ENCODE peak calls at places on chromosomes 16 and 17, in six cellular contexts. One of them, this sample, is unnamed.

GRCh38 chr16:2692251-2692947 is 10.1 kb downstream of the KCTD5 start:
- DNase-seq in A549: no peak
- DNase-seq in PC-3: no peak
- DNase-seq in body of pancreas: no peak
- DNase-seq in psoas muscle: peak; percentile 79
- DNase-seq in uterus: no peak
- DNase-seq in this sample: no peak

GRCh38 chr17:73872816-73873215 is 228.6 kb upstream of the SDK2 start:
- DNase-seq in uterus: no peak
- DNase-seq in psoas muscle: no peak
- DNase-seq in A549: no peak
- DNase-seq in body of pancreas: no peak
- DNase-seq in PC-3: no peak
- DNase-seq in this sample: no peak

GRCh38 chr16:20874088-20874581 is 26.0 kb downstream of the DCUN1D3 start:
- DNase-seq in uterus: no peak
- DNase-seq in PC-3: no peak
- DNase-seq in psoas muscle: no peak
- DNase-seq in body of pancreas: no peak
- DNase-seq in A549: no peak
- DNase-seq in this sample: no peak

GRCh38 chr16:17335826-17336492 is 134.8 kb downstream of the XYLT1 start:
- DNase-seq in A549: no peak
- DNase-seq in psoas muscle: no peak
- DNase-seq in body of pancreas: no peak
- DNase-seq in PC-3: no peak
- DNase-seq in uterus: peak; percentile 68
- DNase-seq in this sample: no peak

GRCh38 chr17:62767997-62768396 is 40.1 kb downstream of the MARCHF10 start:
- DNase-seq in PC-3: no peak
- DNase-seq in A549: no peak
- DNase-seq in uterus: no peak
- DNase-seq in body of pancreas: no peak
- DNase-seq in psoas muscle: no peak
- DNase-seq in this sample: no peak

GRCh38 chr17:7137182-7137943 is 22.7 kb upstream of the ASGR2 start:
- DNase-seq in uterus: no peak
- DNase-seq in body of pancreas: no peak
- DNase-seq in A549: no peak
- DNase-seq in PC-3: peak; percentile 12
- DNase-seq in psoas muscle: peak; percentile 53
- DNase-seq in this sample: no peak

GRCh38 chr17:68603027-68603426 is 1.9 kb upstream of the FAM20A start:
- DNase-seq in psoas muscle: peak; percentile 55
- DNase-seq in A549: no peak
- DNase-seq in PC-3: no peak
- DNase-seq in uterus: no peak
- DNase-seq in body of pancreas: no peak
- DNase-seq in this sample: no peak

GRCh38 chr17:59848778-59849177 is 44.0 kb downstream of the TUBD1 start:
- DNase-seq in A549: no peak
- DNase-seq in PC-3: peak; percentile 21
- DNase-seq in body of pancreas: peak; percentile 76
- DNase-seq in uterus: peak; percentile 74
- DNase-seq in psoas muscle: peak; percentile 76
- DNase-seq in this sample: no peak

GRCh38 chr17:55699178-55699865 is 23.3 kb downstream of the TMEM100 start:
- DNase-seq in psoas muscle: no peak
- DNase-seq in PC-3: peak; percentile 24
- DNase-seq in body of pancreas: peak; percentile 7
- DNase-seq in A549: no peak
- DNase-seq in uterus: peak; percentile 31
- DNase-seq in this sample: no peak

GRCh38 chr16:4926928-4927327 is 10.0 kb downstream of the PPL start:
- DNase-seq in body of pancreas: no peak
- DNase-seq in psoas muscle: no peak
- DNase-seq in PC-3: no peak
- DNase-seq in uterus: no peak
- DNase-seq in A549: no peak
- DNase-seq in this sample: no peak

GRCh38 chr16:4923853-4924252 is 13.1 kb downstream of the PPL start:
- DNase-seq in psoas muscle: no peak
- DNase-seq in A549: no peak
- DNase-seq in PC-3: no peak
- DNase-seq in body of pancreas: no peak
- DNase-seq in uterus: no peak
- DNase-seq in this sample: no peak

GRCh38 chr16:4925791-4926190 is 11.2 kb downstream of the PPL start:
- DNase-seq in A549: no peak
- DNase-seq in psoas muscle: no peak
- DNase-seq in PC-3: no peak
- DNase-seq in uterus: no peak
- DNase-seq in body of pancreas: no peak
- DNase-seq in this sample: no peak

GRCh38 chr16:4922721-4923342 is 14.1 kb downstream of the PPL start:
- DNase-seq in A549: no peak
- DNase-seq in PC-3: no peak
- DNase-seq in body of pancreas: no peak
- DNase-seq in psoas muscle: no peak
- DNase-seq in uterus: no peak
- DNase-seq in this sample: peak; percentile 69

GRCh38 chr16:4924593-4925378 is 12.2 kb downstream of the PPL start:
- DNase-seq in A549: no peak
- DNase-seq in body of pancreas: peak; percentile 73
- DNase-seq in psoas muscle: no peak
- DNase-seq in uterus: no peak
- DNase-seq in PC-3: peak; percentile 86
- DNase-seq in this sample: peak; percentile 36
- H3K4me1 ChIP-seq in A549: peaks cover 2% of the 10 kb centered on the region
- H3K4me1 ChIP-seq in body of pancreas: peaks cover 29% of the 10 kb centered on the region
- H3K4me1 ChIP-seq in psoas muscle: no peaks in the 10 kb centered on the region
- H3K4me1 ChIP-seq in uterus: no peaks in the 10 kb centered on the region
- H3K4me1 ChIP-seq in PC-3: peaks cover 19% of the 10 kb centered on the region
- H3K4me1 ChIP-seq in this sample: peaks cover 35% of the 10 kb centered on the region

GRCh38 chr17:31565652-31566051 is 174.2 kb downstream of the RAB11FIP4 start:
- DNase-seq in psoas muscle: no peak
- DNase-seq in uterus: no peak
- DNase-seq in PC-3: no peak
- DNase-seq in A549: no peak
- DNase-seq in body of pancreas: no peak
- DNase-seq in this sample: no peak
- H3K4me1 ChIP-seq in psoas muscle: peaks cover 5% of the 10 kb centered on the region
- H3K4me1 ChIP-seq in uterus: peaks cover 10% of the 10 kb centered on the region
- H3K4me1 ChIP-seq in PC-3: peaks cover 18% of the 10 kb centered on the region
- H3K4me1 ChIP-seq in A549: peaks cover 28% of the 10 kb centered on the region
- H3K4me1 ChIP-seq in body of pancreas: peaks cover 72% of the 10 kb centered on the region
- H3K4me1 ChIP-seq in this sample: peaks cover 15% of the 10 kb centered on the region

GRCh38 chr16:69240336-69240735 is 53.4 kb downstream of the SNTB2 start:
- DNase-seq in A549: no peak
- DNase-seq in psoas muscle: no peak
- DNase-seq in uterus: no peak
- DNase-seq in body of pancreas: no peak
- DNase-seq in PC-3: no peak
- DNase-seq in this sample: peak; percentile 22
- H3K4me1 ChIP-seq in A549: no peaks in the 10 kb centered on the region
- H3K4me1 ChIP-seq in psoas muscle: peaks cover 14% of the 10 kb centered on the region
- H3K4me1 ChIP-seq in uterus: no peaks in the 10 kb centered on the region
- H3K4me1 ChIP-seq in body of pancreas: peaks cover 6% of the 10 kb centered on the region
- H3K4me1 ChIP-seq in PC-3: peaks cover 3% of the 10 kb centered on the region
- H3K4me1 ChIP-seq in this sample: no peaks in the 10 kb centered on the region

DNA sequence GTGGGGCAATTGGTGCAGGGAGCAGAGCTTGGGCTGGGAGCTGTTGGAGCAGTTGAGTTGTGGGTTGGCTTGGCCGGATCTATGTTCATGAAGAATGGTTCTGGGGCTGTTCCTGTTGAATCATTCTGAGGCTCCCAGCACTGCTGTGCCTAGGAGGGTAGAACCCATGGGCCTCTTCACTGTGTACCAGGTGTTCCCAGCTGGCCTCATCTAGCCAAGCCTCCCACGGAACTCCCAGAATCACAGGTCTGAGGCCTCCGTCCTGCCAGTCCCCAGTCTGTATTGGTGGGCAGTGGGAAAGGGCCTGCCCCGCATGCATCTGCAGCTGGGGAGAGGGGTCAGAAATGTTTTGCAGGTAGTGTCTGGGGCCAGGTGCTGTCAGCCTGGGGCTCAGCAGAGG is 74.1 kb downstream of the MPRIP start:
- DNase-seq in PC-3: no peak
- DNase-seq in uterus: no peak
- DNase-seq in psoas muscle: peak; percentile 24
- DNase-seq in A549: no peak
- DNase-seq in body of pancreas: no peak
- DNase-seq in this sample: no peak
- H3K4me1 ChIP-seq in PC-3: peaks cover 27% of the 10 kb centered on the region
- H3K4me1 ChIP-seq in uterus: peaks cover 13% of the 10 kb centered on the region
- H3K4me1 ChIP-seq in psoas muscle: peaks cover 96% of the 10 kb centered on the region
- H3K4me1 ChIP-seq in A549: peaks cover 85% of the 10 kb centered on the region
- H3K4me1 ChIP-seq in body of pancreas: peaks cover 66% of the 10 kb centered on the region
- H3K4me1 ChIP-seq in this sample: peaks cover 7% of the 10 kb centered on the region

GRCh38 chr16:87244646-87245197 is 72.5 kb downstream of the C16orf95 start:
- DNase-seq in psoas muscle: no peak
- DNase-seq in PC-3: no peak
- DNase-seq in body of pancreas: no peak
- DNase-seq in A549: no peak
- DNase-seq in uterus: no peak
- DNase-seq in this sample: no peak

GRCh38 chr16:87248704-87249103 is 68.5 kb downstream of the C16orf95 start:
- DNase-seq in psoas muscle: no peak
- DNase-seq in uterus: no peak
- DNase-seq in A549: no peak
- DNase-seq in body of pancreas: no peak
- DNase-seq in PC-3: no peak
- DNase-seq in this sample: no peak

GRCh38 chr16:87252269-87252970 is 64.8 kb downstream of the C16orf95 start:
- DNase-seq in uterus: no peak
- DNase-seq in body of pancreas: no peak
- DNase-seq in PC-3: peak; percentile 25
- DNase-seq in A549: no peak
- DNase-seq in psoas muscle: no peak
- DNase-seq in this sample: no peak

GRCh38 chr16:87246269-87247065 is 70.7 kb downstream of the C16orf95 start:
- DNase-seq in PC-3: no peak
- DNase-seq in A549: no peak
- DNase-seq in body of pancreas: no peak
- DNase-seq in uterus: no peak
- DNase-seq in psoas muscle: no peak
- DNase-seq in this sample: no peak

GRCh38 chr16:87249425-87249824 is 67.8 kb downstream of the C16orf95 start:
- DNase-seq in body of pancreas: no peak
- DNase-seq in psoas muscle: no peak
- DNase-seq in PC-3: no peak
- DNase-seq in A549: no peak
- DNase-seq in uterus: no peak
- DNase-seq in this sample: no peak
- H3K4me1 ChIP-seq in body of pancreas: no peaks in the 10 kb centered on the region
- H3K4me1 ChIP-seq in psoas muscle: peaks cover 5% of the 10 kb centered on the region
- H3K4me1 ChIP-seq in PC-3: no peaks in the 10 kb centered on the region
- H3K4me1 ChIP-seq in A549: no peaks in the 10 kb centered on the region
- H3K4me1 ChIP-seq in uterus: no peaks in the 10 kb centered on the region
- H3K4me1 ChIP-seq in this sample: no peaks in the 10 kb centered on the region

DNA sequence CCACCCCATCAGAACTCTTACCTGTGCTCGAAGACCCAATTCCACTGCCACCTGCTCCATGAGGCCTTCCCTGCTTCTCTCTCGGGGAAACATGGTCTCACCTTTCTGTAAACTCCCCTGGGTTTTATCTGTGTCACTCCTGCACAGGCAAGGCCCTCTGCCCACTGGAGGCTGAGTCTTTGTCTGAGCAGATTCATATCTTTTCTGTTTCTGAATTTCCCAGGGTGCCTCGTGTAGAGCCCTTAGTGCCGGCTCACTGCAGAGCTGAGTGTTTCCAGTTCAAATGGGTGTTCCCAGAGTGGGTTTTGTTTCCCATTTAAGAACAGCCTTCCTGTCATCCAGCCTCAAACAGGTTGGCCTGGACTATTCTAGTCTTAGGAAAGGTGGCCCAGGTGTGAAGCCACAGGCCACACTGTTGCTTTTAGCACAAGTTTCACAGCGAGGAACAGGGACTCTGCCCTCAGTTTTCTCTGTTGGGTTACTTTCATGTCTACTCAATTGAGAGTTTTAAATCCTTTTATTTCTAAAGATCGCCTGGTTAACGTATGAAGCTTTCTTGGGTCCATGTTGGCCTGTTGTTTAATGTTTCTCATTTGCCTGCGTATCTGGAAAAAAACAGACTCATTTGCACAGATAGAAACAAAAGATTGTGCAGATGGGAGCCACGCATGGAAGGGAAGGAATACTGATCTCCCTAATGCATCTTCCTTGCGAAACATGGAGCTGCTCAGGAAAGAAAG is 228.7 kb downstream of the MSI2 start:
- DNase-seq in A549: no peak
- DNase-seq in body of pancreas: no peak
- DNase-seq in uterus: no peak
- DNase-seq in PC-3: no peak
- DNase-seq in psoas muscle: no peak
- DNase-seq in this sample: no peak
- H3K4me1 ChIP-seq in A549: peaks cover 26% of the 10 kb centered on the region
- H3K4me1 ChIP-seq in body of pancreas: no peaks in the 10 kb centered on the region
- H3K4me1 ChIP-seq in uterus: peaks cover 5% of the 10 kb centered on the region
- H3K4me1 ChIP-seq in PC-3: peaks cover 16% of the 10 kb centered on the region
- H3K4me1 ChIP-seq in psoas muscle: peaks cover 71% of the 10 kb centered on the region
- H3K4me1 ChIP-seq in this sample: peaks cover 17% of the 10 kb centered on the region

GRCh38 chr17:49966767-49967166 is 2.2 kb upstream of the DLX4 start:
- DNase-seq in body of pancreas: no peak
- DNase-seq in A549: no peak
- DNase-seq in psoas muscle: no peak
- DNase-seq in PC-3: no peak
- DNase-seq in uterus: no peak
- DNase-seq in this sample: no peak

GRCh38 chr17:49963626-49964538 is 5.1 kb upstream of the DLX4 start:
- DNase-seq in A549: no peak
- DNase-seq in uterus: no peak
- DNase-seq in body of pancreas: peak; percentile 10
- DNase-seq in PC-3: no peak
- DNase-seq in psoas muscle: no peak
- DNase-seq in this sample: no peak

GRCh38 chr17:49967205-49967604 is 1.8 kb upstream of the DLX4 start:
- DNase-seq in psoas muscle: no peak
- DNase-seq in uterus: no peak
- DNase-seq in A549: no peak
- DNase-seq in body of pancreas: no peak
- DNase-seq in PC-3: no peak
- DNase-seq in this sample: no peak

GRCh38 chr17:49964539-49965521 is 4.2 kb upstream of the DLX4 start:
- DNase-seq in PC-3: no peak
- DNase-seq in body of pancreas: no peak
- DNase-seq in psoas muscle: no peak
- DNase-seq in uterus: no peak
- DNase-seq in A549: no peak
- DNase-seq in this sample: no peak

DNA sequence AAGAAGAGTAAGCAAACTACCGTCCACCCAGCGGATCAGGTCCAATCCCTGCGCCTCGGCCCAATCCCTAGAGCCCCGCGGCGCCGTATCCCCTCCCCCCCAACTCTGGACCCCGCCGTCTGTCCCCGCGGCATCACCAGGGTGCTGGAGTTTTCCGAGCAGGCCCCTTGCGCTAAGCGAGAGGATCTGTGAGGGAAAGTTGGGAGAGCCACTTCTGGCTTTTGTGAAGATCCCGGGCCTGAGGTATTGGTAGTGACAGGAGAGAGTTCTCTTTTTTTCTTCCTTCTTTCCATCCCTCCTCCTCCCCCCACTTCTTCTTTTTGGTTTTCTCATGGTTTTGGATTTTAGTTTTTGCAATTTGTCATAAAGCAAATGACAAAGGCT is 3.5 kb upstream of the DLX4 start:
- DNase-seq in PC-3: no peak
- DNase-seq in psoas muscle: no peak
- DNase-seq in uterus: no peak
- DNase-seq in body of pancreas: no peak
- DNase-seq in A549: no peak
- DNase-seq in this sample: no peak
- H3K4me1 ChIP-seq in PC-3: no peaks in the 10 kb centered on the region
- H3K4me1 ChIP-seq in psoas muscle: peaks cover 9% of the 10 kb centered on the region
- H3K4me1 ChIP-seq in uterus: no peaks in the 10 kb centered on the region
- H3K4me1 ChIP-seq in body of pancreas: peaks cover 28% of the 10 kb centered on the region
- H3K4me1 ChIP-seq in A549: peaks cover 12% of the 10 kb centered on the region
- H3K4me1 ChIP-seq in this sample: no peaks in the 10 kb centered on the region

This sample was measured in foreskin keratinocyte.